ENCODE peak calls at places on chromosomes 5 and 9, in four cellular contexts. One of them, this sample, is unnamed.

GRCh38 chr5:180401236-180401907 is 48.2 kb upstream of the GFPT2 start:
- DNase-seq in H1: no peak
- DNase-seq in HepG2: no peak
- DNase-seq in K562: peak
- DNase-seq in this sample: no peak

GRCh38 chr9:89874351-89875321 is 269.8 kb downstream of the GADD45G start:
- DNase-seq in K562: no peak
- DNase-seq in HepG2: no peak
- DNase-seq in H1: peak
- DNase-seq in this sample: no peak

GRCh38 chr9:89359018-89359417 is 40.7 kb downstream of the SECISBP2 start:
- DNase-seq in H1: no peak
- DNase-seq in K562: no peak
- DNase-seq in HepG2: no peak
- DNase-seq in this sample: no peak

GRCh38 chr5:125410501-125411162 is 664.2 kb upstream of the ZNF608 start:
- DNase-seq in HepG2: no peak
- DNase-seq in H1: no peak
- DNase-seq in K562: no peak
- DNase-seq in this sample: no peak

GRCh38 chr5:171693397-171693796 is 92.2 kb upstream of the SMIM23 start:
- DNase-seq in K562: no peak
- DNase-seq in HepG2: no peak
- DNase-seq in H1: no peak
- DNase-seq in this sample: no peak

GRCh38 chr9:74556685-74557084 is 59.5 kb downstream of the RORB start:
- DNase-seq in K562: no peak
- DNase-seq in H1: no peak
- DNase-seq in HepG2: no peak
- DNase-seq in this sample: no peak

GRCh38 chr9:89428901-89429890 is 68.7 kb downstream of the SEMA4D start:
- DNase-seq in HepG2: no peak
- DNase-seq in H1: peak
- DNase-seq in K562: peak
- DNase-seq in this sample: no peak

GRCh38 chr5:60366489-60366888 is 333.5 kb downstream of the DEPDC1B start:
- DNase-seq in HepG2: no peak
- DNase-seq in H1: no peak
- DNase-seq in K562: no peak
- DNase-seq in this sample: no peak

GRCh38 chr9:93968451-93969327 is 13.5 kb upstream of the BARX1 start:
- DNase-seq in H1: no peak
- DNase-seq in K562: no peak
- DNase-seq in HepG2: peak
- DNase-seq in this sample: no peak

GRCh38 chr9:91197232-91198181 is 164.2 kb downstream of the AUH start:
- DNase-seq in HepG2: peak
- DNase-seq in K562: peak
- DNase-seq in H1: no peak
- DNase-seq in this sample: no peak

GRCh38 chr9:96441798-96442445 is 8.0 kb upstream of the HABP4 start:
- DNase-seq in H1: no peak
- DNase-seq in K562: peak
- DNase-seq in HepG2: peak
- DNase-seq in this sample: no peak

GRCh38 chr9:72485821-72486605 is 35.4 kb upstream of the TMC1 start:
- DNase-seq in HepG2: no peak
- DNase-seq in H1: no peak
- DNase-seq in K562: no peak
- DNase-seq in this sample: no peak

GRCh38 chr5:119355636-119356383 is at the start of gene TNFAIP8:
- DNase-seq in H1: peak
- DNase-seq in K562: no peak
- DNase-seq in HepG2: peak
- DNase-seq in this sample: no peak

GRCh38 chr9:20591223-20591622 is 31.1 kb downstream of the MLLT3 start:
- DNase-seq in HepG2: no peak
- DNase-seq in K562: no peak
- DNase-seq in H1: no peak
- DNase-seq in this sample: no peak

GRCh38 chr5:174192103-174192655 is 146.7 kb downstream of the NSG2 start:
- DNase-seq in K562: no peak
- DNase-seq in H1: no peak
- DNase-seq in HepG2: no peak
- DNase-seq in this sample: no peak

GRCh38 chr9:117547321-117547720 is 132.5 kb upstream of the ASTN2 start:
- DNase-seq in H1: no peak
- DNase-seq in K562: no peak
- DNase-seq in HepG2: no peak
- DNase-seq in this sample: no peak

GRCh38 chr5:40572947-40573346 is 106.8 kb upstream of the PTGER4 start:
- DNase-seq in HepG2: no peak
- DNase-seq in H1: no peak
- DNase-seq in K562: no peak
- DNase-seq in this sample: no peak

GRCh38 chr9:138045541-138046490 is 168.2 kb downstream of the CACNA1B start:
- DNase-seq in HepG2: no peak
- DNase-seq in K562: no peak
- DNase-seq in H1: peak
- DNase-seq in this sample: no peak

GRCh38 chr9:87433853-87434252 is 63.8 kb upstream of the DAPK1 start:
- DNase-seq in H1: no peak
- DNase-seq in K562: no peak
- DNase-seq in HepG2: no peak
- DNase-seq in this sample: no peak

GRCh38 chr9:120438111-120438510 is 141.9 kb downstream of the CDK5RAP2 start:
- DNase-seq in HepG2: no peak
- DNase-seq in H1: no peak
- DNase-seq in K562: no peak
- DNase-seq in this sample: no peak

GRCh38 chr9:92489209-92489608 is 6.9 kb upstream of the ASPN start:
- DNase-seq in HepG2: no peak
- DNase-seq in K562: no peak
- DNase-seq in H1: no peak
- DNase-seq in this sample: no peak

GRCh38 chr9:83477571-83477970 is 60.6 kb downstream of the FRMD3 start:
- DNase-seq in HepG2: no peak
- DNase-seq in K562: no peak
- DNase-seq in H1: no peak
- DNase-seq in this sample: no peak

GRCh38 chr9:89427621-89428221 is 70.2 kb downstream of the SEMA4D start:
- DNase-seq in K562: no peak
- DNase-seq in H1: no peak
- DNase-seq in HepG2: no peak
- DNase-seq in this sample: no peak

GRCh38 chr5:54251981-54252380 is 58.4 kb downstream of the ARL15 start:
- DNase-seq in H1: no peak
- DNase-seq in K562: no peak
- DNase-seq in HepG2: no peak
- DNase-seq in this sample: no peak

GRCh38 chr5:10355071-10355889 is 1.8 kb downstream of the MARCHF6 start:
- DNase-seq in H1: no peak
- DNase-seq in K562: no peak
- DNase-seq in HepG2: no peak
- DNase-seq in this sample: no peak

GRCh38 chr5:61357745-61358144 is 25.7 kb downstream of the ZSWIM6 start:
- DNase-seq in HepG2: peak
- DNase-seq in H1: peak
- DNase-seq in K562: peak
- DNase-seq in this sample: no peak

DNA sequence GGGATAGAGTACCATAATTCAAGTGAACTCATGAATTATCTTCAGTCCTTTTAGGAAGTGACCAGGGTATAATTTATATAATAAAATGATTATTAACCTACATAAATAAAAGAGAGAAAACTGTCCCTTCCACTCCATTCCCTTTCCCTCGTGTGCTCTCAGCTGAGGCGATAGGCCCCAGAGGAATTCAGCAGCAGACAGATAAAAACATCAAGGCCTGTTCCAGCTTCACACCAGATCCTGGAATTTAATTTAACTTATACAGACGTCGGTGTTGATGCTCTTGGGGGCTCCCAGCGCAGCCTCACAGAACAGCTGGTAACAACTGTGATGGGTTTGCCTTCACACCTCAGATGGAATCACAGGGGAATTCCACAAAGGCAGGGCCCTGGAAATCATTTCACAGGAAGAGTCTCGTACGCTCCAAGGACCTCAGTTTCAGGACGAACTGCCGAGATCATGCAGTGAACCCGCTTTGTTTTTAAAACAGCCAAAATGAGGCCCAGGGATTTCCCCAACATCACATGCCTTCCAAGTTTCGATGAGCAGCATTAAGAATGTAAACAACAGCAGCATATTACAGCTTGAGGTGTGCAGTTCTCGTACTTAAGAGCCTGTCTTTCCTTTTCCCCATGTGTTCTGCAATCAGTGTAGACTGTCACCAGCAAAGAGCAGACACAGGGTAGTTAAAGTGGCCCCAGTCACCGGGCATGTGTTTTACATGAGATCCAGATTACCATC is 73.6 kb upstream of the ALDH1B1 start:
- DNase-seq in H1: peak
- DNase-seq in HepG2: no peak
- DNase-seq in K562: no peak
- DNase-seq in this sample: peak
- TF ChIP-seq HDAC6 in H1: no peak
- TF ChIP-seq HDAC6 in HepG2: no peak
- TF ChIP-seq HDAC6 in K562: no peak
- TF ChIP-seq HDAC6 in this sample: no peak

GRCh38 chr9:34589656-34590375 is at the start of gene CNTFR:
- DNase-seq in K562: peak
- DNase-seq in H1: no peak
- DNase-seq in HepG2: no peak
- DNase-seq in this sample: no peak
- TF ChIP-seq HDAC6 in K562: no peak
- TF ChIP-seq HDAC6 in H1: no peak
- TF ChIP-seq HDAC6 in HepG2: no peak
- TF ChIP-seq HDAC6 in this sample: no peak

GRCh38 chr9:126301985-126302603 is 24.5 kb upstream of the MVB12B start:
- DNase-seq in H1: peak
- DNase-seq in HepG2: peak
- DNase-seq in K562: peak
- DNase-seq in this sample: no peak

GRCh38 chr9:126306071-126306647 is 20.5 kb upstream of the MVB12B start:
- DNase-seq in K562: no peak
- DNase-seq in HepG2: no peak
- DNase-seq in H1: no peak
- DNase-seq in this sample: no peak

GRCh38 chr9:126304946-126305370 is 21.7 kb upstream of the MVB12B start:
- DNase-seq in K562: no peak
- DNase-seq in HepG2: no peak
- DNase-seq in H1: no peak
- DNase-seq in this sample: no peak

GRCh38 chr9:126303488-126303887 is 23.1 kb upstream of the MVB12B start:
- DNase-seq in H1: peak
- DNase-seq in HepG2: peak
- DNase-seq in K562: no peak
- DNase-seq in this sample: no peak

GRCh38 chr9:126304207-126304945 is 22.3 kb upstream of the MVB12B start:
- DNase-seq in H1: no peak
- DNase-seq in K562: no peak
- DNase-seq in HepG2: peak
- DNase-seq in this sample: no peak
- TF ChIP-seq HDAC6 in H1: no peak
- TF ChIP-seq HDAC6 in K562: no peak
- TF ChIP-seq HDAC6 in HepG2: no peak
- TF ChIP-seq HDAC6 in this sample: no peak

DNA sequence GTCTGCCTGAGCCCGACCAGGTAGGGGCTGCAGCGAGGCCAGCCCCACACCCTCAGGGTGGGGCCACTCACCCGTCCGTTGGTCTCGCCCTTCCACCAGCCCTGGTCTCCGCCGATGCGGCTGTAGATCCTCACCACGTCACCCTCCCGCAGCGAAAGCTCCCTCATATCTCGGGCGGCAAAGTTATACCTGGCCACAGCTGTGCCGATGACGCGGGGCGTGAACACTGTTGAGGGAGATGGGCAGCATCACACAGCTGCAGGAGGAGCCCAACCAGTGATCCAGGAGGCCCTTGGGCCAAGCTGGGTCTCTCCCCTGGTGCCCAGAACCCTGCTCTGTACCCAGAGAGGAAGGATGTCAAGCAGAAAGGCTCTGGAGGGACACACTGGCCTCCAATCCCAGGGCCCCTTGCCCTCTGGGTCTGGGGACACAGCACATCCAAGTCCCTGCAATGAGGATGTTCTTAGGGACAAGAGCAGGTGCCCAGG is 30.3 kb upstream of the SARDH start:
- DNase-seq in HepG2: no peak
- DNase-seq in K562: no peak
- DNase-seq in H1: no peak
- DNase-seq in this sample: no peak
- TF ChIP-seq HDAC6 in HepG2: no peak
- TF ChIP-seq HDAC6 in K562: no peak
- TF ChIP-seq HDAC6 in H1: no peak
- TF ChIP-seq HDAC6 in this sample: no peak

This sample was measured in GM12878.